ENCODE peak calls at places on chromosomes 11 and 22, in seven cellular contexts. One of them, this sample, is unnamed.

GRCh38 chr11:70066628-70067027 is 11.5 kb upstream of the ANO1 start:
- DNase-seq in brain microvascular endothelial cell: no peak
- DNase-seq in osteocyte: peak
- DNase-seq in fibroblast of mammary gland: no peak
- DNase-seq in colonic mucosa: peak
- DNase-seq in WTC11: no peak
- DNase-seq in neural crest cell: no peak
- DNase-seq in this sample: no peak

GRCh38 chr11:95924414-95924760 is 480 bp upstream of the MTMR2 start:
- DNase-seq in fibroblast of mammary gland: peak
- DNase-seq in colonic mucosa: peak
- DNase-seq in osteocyte: no peak
- DNase-seq in brain microvascular endothelial cell: no peak
- DNase-seq in neural crest cell: no peak
- DNase-seq in WTC11: no peak
- DNase-seq in this sample: no peak

GRCh38 chr11:128691802-128692749 is 1.8 kb upstream of the FLI1 start:
- DNase-seq in osteocyte: no peak
- DNase-seq in brain microvascular endothelial cell: no peak
- DNase-seq in fibroblast of mammary gland: no peak
- DNase-seq in neural crest cell: no peak
- DNase-seq in WTC11: peak
- DNase-seq in colonic mucosa: no peak
- DNase-seq in this sample: peak

GRCh38 chr22:50190182-50190951 is 4.7 kb downstream of the TRABD start:
- DNase-seq in WTC11: peak
- DNase-seq in fibroblast of mammary gland: peak
- DNase-seq in brain microvascular endothelial cell: no peak
- DNase-seq in colonic mucosa: peak
- DNase-seq in neural crest cell: no peak
- DNase-seq in osteocyte: no peak
- DNase-seq in this sample: no peak

GRCh38 chr22:31229402-31230140 is 17.5 kb downstream of the LIMK2 start:
- DNase-seq in colonic mucosa: peak
- DNase-seq in fibroblast of mammary gland: peak
- DNase-seq in WTC11: no peak
- DNase-seq in brain microvascular endothelial cell: no peak
- DNase-seq in osteocyte: no peak
- DNase-seq in neural crest cell: no peak
- DNase-seq in this sample: no peak

GRCh38 chr11:47359586-47359985 is 7.1 kb upstream of the MYBPC3 start:
- DNase-seq in osteocyte: no peak
- DNase-seq in neural crest cell: no peak
- DNase-seq in brain microvascular endothelial cell: no peak
- DNase-seq in colonic mucosa: no peak
- DNase-seq in WTC11: no peak
- DNase-seq in fibroblast of mammary gland: no peak
- DNase-seq in this sample: no peak

GRCh38 chr11:9254416-9254815 is 10.7 kb downstream of the DENND5A start:
- DNase-seq in WTC11: no peak
- DNase-seq in osteocyte: no peak
- DNase-seq in brain microvascular endothelial cell: no peak
- DNase-seq in neural crest cell: no peak
- DNase-seq in fibroblast of mammary gland: no peak
- DNase-seq in colonic mucosa: no peak
- DNase-seq in this sample: no peak

GRCh38 chr22:44931077-44931540 is 78.7 kb downstream of the PHF21B start:
- DNase-seq in osteocyte: no peak
- DNase-seq in colonic mucosa: no peak
- DNase-seq in fibroblast of mammary gland: peak
- DNase-seq in neural crest cell: no peak
- DNase-seq in WTC11: no peak
- DNase-seq in brain microvascular endothelial cell: no peak
- DNase-seq in this sample: no peak

GRCh38 chr11:106077609-106078517 is at the start of gene AASDHPPT:
- DNase-seq in neural crest cell: no peak
- DNase-seq in fibroblast of mammary gland: peak
- DNase-seq in WTC11: no peak
- DNase-seq in brain microvascular endothelial cell: peak
- DNase-seq in colonic mucosa: peak
- DNase-seq in osteocyte: no peak
- DNase-seq in this sample: no peak

GRCh38 chr11:111166655-111167054 is 78.9 kb upstream of the POU2AF2 start:
- DNase-seq in brain microvascular endothelial cell: no peak
- DNase-seq in colonic mucosa: no peak
- DNase-seq in WTC11: no peak
- DNase-seq in neural crest cell: no peak
- DNase-seq in osteocyte: no peak
- DNase-seq in fibroblast of mammary gland: peak
- DNase-seq in this sample: no peak

GRCh38 chr11:70402685-70403084 is 4.4 kb downstream of the CTTN start:
- DNase-seq in fibroblast of mammary gland: no peak
- DNase-seq in colonic mucosa: no peak
- DNase-seq in brain microvascular endothelial cell: no peak
- DNase-seq in osteocyte: no peak
- DNase-seq in neural crest cell: no peak
- DNase-seq in WTC11: no peak
- DNase-seq in this sample: no peak

GRCh38 chr11:119683783-119684182 is 45.2 kb downstream of the NECTIN1 start:
- DNase-seq in colonic mucosa: no peak
- DNase-seq in brain microvascular endothelial cell: no peak
- DNase-seq in neural crest cell: no peak
- DNase-seq in fibroblast of mammary gland: no peak
- DNase-seq in osteocyte: no peak
- DNase-seq in WTC11: no peak
- DNase-seq in this sample: no peak

GRCh38 chr11:63829823-63830489 is 9.0 kb upstream of the MARK2 start:
- DNase-seq in colonic mucosa: no peak
- DNase-seq in osteocyte: no peak
- DNase-seq in neural crest cell: peak
- DNase-seq in brain microvascular endothelial cell: peak
- DNase-seq in fibroblast of mammary gland: peak
- DNase-seq in WTC11: peak
- DNase-seq in this sample: peak

GRCh38 chr22:38017272-38017920 is 33.0 kb upstream of the SOX10 start:
- DNase-seq in colonic mucosa: peak
- DNase-seq in brain microvascular endothelial cell: peak
- DNase-seq in fibroblast of mammary gland: peak
- DNase-seq in neural crest cell: no peak
- DNase-seq in osteocyte: no peak
- DNase-seq in WTC11: no peak
- DNase-seq in this sample: no peak
- TF ChIP-seq CTCF in colonic mucosa: no peak
- TF ChIP-seq CTCF in brain microvascular endothelial cell: no peak
- TF ChIP-seq CTCF in fibroblast of mammary gland: no peak
- TF ChIP-seq CTCF in neural crest cell: no peak
- TF ChIP-seq CTCF in osteocyte: no peak
- TF ChIP-seq CTCF in WTC11: no peak
- TF ChIP-seq CTCF in this sample: no peak

DNA sequence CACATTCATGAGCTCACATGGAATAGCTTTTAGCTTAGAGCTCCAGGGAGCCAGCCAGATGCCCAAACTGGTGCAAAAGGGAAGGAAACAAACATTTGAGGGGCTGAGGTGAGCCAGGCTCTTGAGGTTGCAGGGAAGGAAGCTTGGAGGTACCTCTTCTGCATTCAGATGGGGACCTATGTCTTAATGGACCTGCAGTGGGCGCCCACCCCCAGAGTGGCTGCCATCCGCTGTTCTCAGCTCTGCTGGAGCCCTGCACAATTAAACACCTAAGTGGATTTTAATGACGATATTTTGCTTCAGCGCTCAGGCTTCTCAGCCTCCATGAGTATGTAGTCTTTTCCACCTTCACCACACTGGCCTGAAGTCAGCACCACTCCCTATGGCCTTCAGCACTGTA is 100.8 kb downstream of the LDLRAD3 start:
- DNase-seq in brain microvascular endothelial cell: no peak
- DNase-seq in neural crest cell: no peak
- DNase-seq in WTC11: no peak
- DNase-seq in fibroblast of mammary gland: no peak
- DNase-seq in osteocyte: no peak
- DNase-seq in colonic mucosa: no peak
- DNase-seq in this sample: no peak
- TF ChIP-seq CTCF in brain microvascular endothelial cell: no peak
- TF ChIP-seq CTCF in neural crest cell: no peak
- TF ChIP-seq CTCF in WTC11: no peak
- TF ChIP-seq CTCF in fibroblast of mammary gland: no peak
- TF ChIP-seq CTCF in osteocyte: no peak
- TF ChIP-seq CTCF in colonic mucosa: no peak
- TF ChIP-seq CTCF in this sample: no peak

DNA sequence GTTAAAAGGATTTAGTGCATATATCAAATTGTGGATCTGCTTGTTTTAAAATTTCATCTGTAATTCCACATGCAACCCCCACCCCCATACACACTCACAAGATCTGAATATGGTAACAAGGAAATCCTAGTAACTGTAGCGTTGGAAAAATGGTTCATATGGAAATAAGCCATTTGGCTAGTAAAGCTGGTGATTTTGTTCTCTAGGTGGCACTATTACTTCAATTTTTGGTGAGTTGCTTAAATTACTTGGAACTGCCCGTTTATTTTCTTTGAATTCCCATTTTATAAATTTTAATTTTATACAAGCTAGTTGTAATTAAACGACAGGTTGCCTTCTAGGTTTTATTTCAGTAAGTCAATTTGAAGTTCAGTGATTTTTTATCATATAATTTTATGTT is 5.3 kb downstream of the BDNF start:
- DNase-seq in brain microvascular endothelial cell: no peak
- DNase-seq in neural crest cell: no peak
- DNase-seq in osteocyte: no peak
- DNase-seq in colonic mucosa: no peak
- DNase-seq in fibroblast of mammary gland: peak
- DNase-seq in WTC11: no peak
- DNase-seq in this sample: no peak
- TF ChIP-seq CTCF in brain microvascular endothelial cell: peak
- TF ChIP-seq CTCF in neural crest cell: peak
- TF ChIP-seq CTCF in osteocyte: peak
- TF ChIP-seq CTCF in colonic mucosa: peak
- TF ChIP-seq CTCF in fibroblast of mammary gland: peak
- TF ChIP-seq CTCF in WTC11: no peak
- TF ChIP-seq CTCF in this sample: no peak

DNA sequence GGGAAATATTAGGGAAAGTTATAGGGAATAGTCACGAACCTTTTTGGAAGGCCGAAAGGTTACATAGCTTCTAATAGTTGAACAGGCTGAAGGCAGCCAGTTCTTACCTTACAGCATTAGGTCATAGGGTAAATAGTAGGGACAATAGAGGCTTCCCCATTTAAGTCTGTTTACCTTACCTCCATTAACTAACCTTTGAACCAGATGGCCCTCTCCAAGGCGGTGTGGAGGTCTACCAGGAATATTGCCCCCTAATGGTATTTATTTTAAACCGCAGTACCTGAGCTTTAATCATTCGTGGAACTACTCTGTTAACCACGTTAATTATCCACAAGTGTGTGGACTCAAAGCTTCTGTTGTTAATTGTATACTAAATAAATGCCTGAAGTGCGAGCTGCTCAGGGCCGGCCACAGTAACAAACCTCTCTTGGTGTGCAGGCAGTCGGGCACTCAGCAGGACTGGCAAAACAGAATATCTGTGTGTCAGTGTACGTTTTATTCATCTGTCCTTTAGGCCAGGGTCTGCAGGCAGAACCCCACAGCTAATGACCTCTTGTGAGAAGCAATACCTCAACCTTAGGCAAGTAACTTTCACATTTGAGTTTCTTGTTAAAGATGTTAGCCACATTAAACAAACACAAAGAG is 81.7 kb downstream of the PRCP start:
- DNase-seq in colonic mucosa: no peak
- DNase-seq in osteocyte: no peak
- DNase-seq in neural crest cell: no peak
- DNase-seq in fibroblast of mammary gland: no peak
- DNase-seq in brain microvascular endothelial cell: no peak
- DNase-seq in WTC11: no peak
- DNase-seq in this sample: no peak
- TF ChIP-seq CTCF in colonic mucosa: no peak
- TF ChIP-seq CTCF in osteocyte: no peak
- TF ChIP-seq CTCF in neural crest cell: no peak
- TF ChIP-seq CTCF in fibroblast of mammary gland: no peak
- TF ChIP-seq CTCF in brain microvascular endothelial cell: no peak
- TF ChIP-seq CTCF in WTC11: no peak
- TF ChIP-seq CTCF in this sample: no peak

This sample was measured in glutamatergic neuron.